ENCODE peak calls at places on chromosomes 6 and 20, in seven cellular contexts. Y, E, I, A, B, J and H are unnamed samples. For H3K4me1, the result is how much of the 10 kb centered on the place peaks cover.

GRCh38 chr20:9202440-9203080 is 133.7 kb downstream of the PLCB4 start:
- DNase-seq in B (no peak), E (no peak), J (no peak), A (no peak), Y (no peak), I (no peak), H (no peak)

GRCh38 chr20:59010321-59010994 is 3.4 kb upstream of the CTSZ start:
- DNase-seq in B (no peak), I (no peak), Y (peak), J (peak), A (no peak), E (peak), H (no peak)

GRCh38 chr6:156652231-156652750 is 124.9 kb upstream of the ARID1B start:
- DNase-seq in I (no peak), B (no peak), J (no peak), E (no peak), Y (no peak), A (no peak), H (no peak)

GRCh38 chr6:17156112-17156921 is 54.5 kb downstream of the STMND1 start:
- DNase-seq in B (no peak), J (peak), A (peak), E (peak), Y (peak), I (peak), H (peak)

GRCh38 chr20:63533388-63533787 is 3.8 kb downstream of the PTK6 start:
- DNase-seq in I (no peak), E (peak), B (peak), J (no peak), Y (no peak), A (no peak), H (no peak)

GRCh38 chr6:118551063-118551672 is 3.1 kb downstream of the PLN start:
- DNase-seq in E (no peak), J (peak), Y (no peak), A (no peak), B (no peak), I (peak), H (peak)

GRCh38 chr6:13407709-13408695 is 79.4 kb downstream of the GFOD1 start:
- DNase-seq in E (no peak), Y (no peak), I (peak), A (no peak), B (no peak), J (no peak), H (no peak)

GRCh38 chr6:160071805-160072687 is 49.6 kb upstream of the SLC22A1 start:
- DNase-seq in B (no peak), A (no peak), E (no peak), J (peak), I (no peak), Y (no peak), H (peak)

GRCh38 chr6:18259675-18260447 is 4.5 kb downstream of the DEK start:
- DNase-seq in Y (no peak), I (no peak), E (no peak), B (no peak), J (no peak), A (no peak), H (no peak)

GRCh38 chr6:113858067-113858604 is 991 bp downstream of the MARCKS start:
- DNase-seq in E (peak), I (peak), A (peak), B (peak), Y (peak), J (no peak), H (no peak)

GRCh38 chr6:155106456-155107107 is 111.5 kb downstream of the TIAM2 start:
- DNase-seq in J (no peak), Y (no peak), I (no peak), A (no peak), B (no peak), E (no peak), H (no peak)

GRCh38 chr6:107698146-107698545 is 126.0 kb downstream of the SCML4 start:
- DNase-seq in J (no peak), B (no peak), A (no peak), E (no peak), I (no peak), Y (no peak), H (no peak)

GRCh38 chr6:63910863-63911665 is 275.5 kb downstream of the PHF3 start:
- DNase-seq in Y (no peak), B (no peak), I (no peak), E (no peak), J (no peak), A (no peak), H (no peak)

GRCh38 chr6:159981591-159982245 is 12.8 kb downstream of the IGF2R start:
- DNase-seq in A (no peak), B (no peak), Y (peak), I (no peak), J (peak), E (no peak), H (peak)

GRCh38 chr6:158911746-158912158 is 88.2 kb downstream of the RSPH3 start:
- DNase-seq in Y (no peak), J (peak), E (no peak), B (no peak), I (no peak), A (no peak), H (peak)

GRCh38 chr20:9053108-9053507 is 15.8 kb upstream of the PLCB4 start:
- DNase-seq in J (no peak), B (no peak), Y (no peak), A (no peak), E (no peak), I (no peak), H (no peak)

GRCh38 chr6:29628419-29629281 is 4.3 kb downstream of the GABBR1 start:
- DNase-seq in I (peak), E (peak), J (peak), B (peak), A (peak), Y (peak), H (peak)

GRCh38 chr6:12602342-12602741 is 114.2 kb upstream of the PHACTR1 start:
- DNase-seq in E (no peak), B (no peak), A (no peak), J (peak), I (no peak), Y (no peak), H (no peak)

GRCh38 chr6:9315966-9316650 is 880.8 kb upstream of the SLC35B3 start:
- DNase-seq in I (no peak), A (no peak), E (no peak), J (no peak), Y (no peak), B (no peak), H (no peak)

GRCh38 chr6:82371799-82372508 is 8.3 kb downstream of the TPBG start:
- DNase-seq in J (no peak), A (no peak), I (no peak), B (no peak), Y (no peak), E (no peak), H (no peak)

GRCh38 chr6:7907159-7907558 is 3.4 kb downstream of the TXNDC5 start:
- DNase-seq in I (no peak), J (no peak), Y (no peak), B (no peak), E (no peak), A (no peak), H (no peak)
- H3K4me3 ChIP-seq in I (no peak), J (peak), Y (no peak), B (no peak), E (no peak), A (no peak), H (no peak)

GRCh38 chr20:53737404-53738038 is 143.9 kb upstream of the ZNF217 start:
- DNase-seq in B (no peak), J (no peak), Y (no peak), I (no peak), A (no peak), E (no peak), H (no peak)

GRCh38 chr20:53736122-53736756 is 142.6 kb upstream of the ZNF217 start:
- DNase-seq in Y (no peak), B (no peak), A (no peak), J (no peak), I (no peak), E (no peak), H (no peak)

GRCh38 chr20:53734006-53734688 is 140.5 kb upstream of the ZNF217 start:
- DNase-seq in E (no peak), I (no peak), A (no peak), J (no peak), B (no peak), Y (no peak), H (no peak)

GRCh38 chr20:53736757-53737403 is 143.2 kb upstream of the ZNF217 start:
- DNase-seq in I (no peak), Y (no peak), E (no peak), B (no peak), J (peak), A (no peak), H (no peak)

DNA sequence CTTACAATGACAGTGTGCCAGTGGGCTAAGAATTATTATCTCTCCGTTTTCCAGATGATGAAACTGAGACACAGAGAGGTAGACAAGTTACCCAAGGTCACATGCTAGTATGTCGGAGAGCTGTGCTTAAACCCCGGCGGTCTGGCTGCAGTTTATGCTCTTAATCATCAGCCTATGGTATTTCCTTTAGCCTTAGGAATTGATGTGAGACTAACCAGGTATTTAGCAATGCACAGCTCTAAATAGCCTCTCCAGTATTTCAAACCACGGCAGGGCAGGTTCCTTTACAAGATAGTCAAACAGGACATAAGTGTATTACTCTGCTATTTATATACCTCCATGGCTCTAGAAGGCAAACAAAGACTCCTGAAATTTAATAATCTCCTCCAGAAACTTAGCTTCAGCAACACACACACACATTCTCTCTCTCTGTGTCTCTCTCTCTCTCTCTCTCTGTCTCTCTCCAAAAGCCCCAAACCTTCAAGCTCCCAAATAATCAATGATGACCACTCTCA is 142.0 kb upstream of the ZNF217 start:
- DNase-seq in J (no peak), E (no peak), B (no peak), I (peak), Y (no peak), A (no peak), H (no peak)
- H3K4me1 ChIP-seq in J (half or more), E (under half), B (under half), I (half or more), Y (under half), A (under half), H (under half)

GRCh38 chr20:38671701-38672292 is 52.5 kb upstream of the SLC32A1 start:
- DNase-seq in E (no peak), I (no peak), Y (no peak), J (no peak), B (no peak), A (no peak), H (no peak)

GRCh38 chr20:38673731-38674177 is 50.5 kb upstream of the SLC32A1 start:
- DNase-seq in Y (no peak), J (peak), B (no peak), A (no peak), E (no peak), I (no peak), H (no peak)

GRCh38 chr20:38673261-38673660 is 51.0 kb upstream of the SLC32A1 start:
- DNase-seq in I (no peak), E (no peak), A (no peak), B (no peak), J (no peak), Y (no peak), H (no peak)

GRCh38 chr20:38671186-38671585 is 53.1 kb upstream of the SLC32A1 start:
- DNase-seq in E (no peak), A (no peak), B (no peak), I (no peak), Y (no peak), J (no peak), H (no peak)

GRCh38 chr20:38672504-38672903 is 51.8 kb upstream of the SLC32A1 start:
- DNase-seq in A (no peak), Y (no peak), I (no peak), B (no peak), J (no peak), E (no peak), H (no peak)
- H3K4me3 ChIP-seq in A (no peak), Y (no peak), I (no peak), B (no peak), J (no peak), E (no peak), H (no peak)

GRCh38 chr20:50726955-50727791 is 4.2 kb upstream of the PARD6B start:
- DNase-seq in I (no peak), Y (no peak), B (no peak), J (no peak), E (no peak), A (no peak), H (no peak)

GRCh38 chr20:50728981-50729874 is 2.2 kb upstream of the PARD6B start:
- DNase-seq in E (peak), B (peak), J (peak), I (no peak), A (peak), Y (no peak), H (no peak)

GRCh38 chr20:50727792-50728485 is 3.4 kb upstream of the PARD6B start:
- DNase-seq in E (no peak), J (no peak), I (no peak), A (peak), B (no peak), Y (no peak), H (no peak)

GRCh38 chr20:50729925-50730764 is 1.2 kb upstream of the PARD6B start:
- DNase-seq in I (no peak), A (peak), B (peak), J (no peak), E (peak), Y (no peak), H (no peak)

DNA sequence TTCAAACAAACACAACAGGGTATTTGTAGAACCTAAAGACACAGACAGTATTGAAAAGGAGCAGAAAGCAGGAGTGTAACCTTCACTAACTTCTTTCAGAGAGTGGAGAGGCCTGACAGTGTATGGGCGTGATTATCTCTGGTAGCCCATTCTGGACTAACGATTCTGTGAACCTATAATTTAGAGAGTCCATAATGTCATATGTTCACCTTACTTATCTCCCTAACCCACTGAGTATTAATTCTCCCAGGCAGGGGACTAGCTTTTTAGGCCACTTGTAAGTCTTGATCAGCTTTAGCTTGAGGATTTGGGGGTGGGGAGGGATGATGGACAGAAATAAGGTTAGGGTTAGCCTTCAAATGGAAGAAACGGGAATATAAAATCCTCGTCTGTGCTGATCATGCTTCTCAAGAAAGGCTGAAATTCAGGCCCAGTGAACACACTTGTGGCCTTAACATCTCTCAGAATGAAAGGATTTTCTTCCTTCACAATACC is 2.8 kb upstream of the PARD6B start:
- DNase-seq in A (no peak), Y (no peak), B (no peak), E (no peak), I (no peak), J (no peak), H (no peak)
- H3K4me1 ChIP-seq in A (under half), Y (under half), B (under half), E (under half), I (half or more), J (under half), H (under half)

GRCh38 chr6:47922391-47922790 is 140.6 kb downstream of the OPN5 start:
- DNase-seq in B (no peak), I (no peak), Y (no peak), J (no peak), E (no peak), A (no peak), H (no peak)
- H3K4me3 ChIP-seq in B (no peak), I (no peak), Y (no peak), J (no peak), E (no peak), A (no peak), H (no peak)